ENCODE peak calls at places on chromosomes 2 and 18, in five cellular contexts. A is IMR-90, Z is neuronal stem cell, L is H1, I is trophoblast cell. R is an unnamed sample.

GRCh38 chr2:232652505-232652851 is 19.1 kb downstream of the EFHD1 start:
- DNase-seq in Z (no peak), L (no peak), I (no peak), A (no peak), R (no peak)

GRCh38 chr18:58953627-58954026 is 89.0 kb downstream of the ZNF532 start:
- DNase-seq in A (no peak), L (no peak), I (no peak), Z (no peak), R (peak; percentile 38)

GRCh38 chr2:100988630-100989417 is 13.3 kb upstream of the RPL31 start:
- DNase-seq in I (peak; percentile 17), Z (no peak), A (peak; percentile 43), L (no peak), R (peak; percentile 69)

GRCh38 chr18:63161032-63161727 is 158.4 kb downstream of the BCL2 start:
- DNase-seq in I (no peak), Z (no peak), A (no peak), L (no peak), R (no peak)

GRCh38 chr18:42586603-42587002 is 528.9 kb downstream of the RIT2 start:
- DNase-seq in A (no peak), L (no peak), I (no peak), Z (no peak), R (no peak)

GRCh38 chr18:21933931-21934765 is 193.6 kb downstream of the MIB1 start:
- DNase-seq in Z (no peak), L (no peak), A (no peak), I (no peak), R (no peak)

GRCh38 chr2:23692901-23693605 is 233.9 kb downstream of the ATAD2B start:
- DNase-seq in I (no peak), L (no peak), Z (no peak), A (no peak), R (no peak)

GRCh38 chr2:11343626-11344341 is 652 bp downstream of the ROCK2 start:
- DNase-seq in L (peak; percentile 76), A (peak; percentile 20), I (peak; percentile 50), Z (peak; percentile 51), R (peak; percentile 64)

GRCh38 chr18:10378688-10379465 is 75.6 kb upstream of the APCDD1 start:
- DNase-seq in I (no peak), L (no peak), A (peak; percentile 78), Z (no peak), R (peak; percentile 16)

GRCh38 chr18:49018961-49019445 is 68.2 kb upstream of the SMAD7 start:
- DNase-seq in A (no peak), I (no peak), Z (no peak), L (peak; percentile 44), R (no peak)

GRCh38 chr2:18046558-18046957 is 168.1 kb downstream of the KCNS3 start:
- DNase-seq in I (no peak), Z (no peak), L (no peak), A (peak; percentile 38), R (peak; percentile 44)

GRCh38 chr18:2522112-2522511 is 49.2 kb downstream of the METTL4 start:
- DNase-seq in L (no peak), I (no peak), Z (no peak), A (no peak), R (peak; percentile 30)

GRCh38 chr18:14945984-14946383 is 198.0 kb downstream of the ANKRD30B start:
- DNase-seq in I (no peak), A (no peak), Z (no peak), L (no peak), R (no peak)

GRCh38 chr18:12838178-12838634 is 45.8 kb downstream of the PTPN2 start:
- DNase-seq in Z (no peak), L (no peak), I (peak; percentile 65), A (peak; percentile 90), R (peak; percentile 88)

GRCh38 chr2:13681936-13682335 is 950.6 kb upstream of the LRATD1 start:
- DNase-seq in A (peak; percentile 42), L (no peak), Z (no peak), I (no peak), R (no peak)

GRCh38 chr2:63926800-63927199 is 85.1 kb downstream of the UGP2 start:
- DNase-seq in A (no peak), L (peak; percentile 47), Z (peak; percentile 2), I (no peak), R (no peak)

GRCh38 chr2:47459021-47459420 is 56.1 kb downstream of the MSH2 start:
- DNase-seq in I (no peak), Z (no peak), L (no peak), A (no peak), R (no peak)

GRCh38 chr2:132488491-132488890 is 71.9 kb downstream of the GPR39 start:
- DNase-seq in I (no peak), L (no peak), Z (no peak), A (no peak), R (no peak)

GRCh38 chr2:96163768-96164429 is 18.7 kb upstream of the DUSP2 start:
- DNase-seq in L (no peak), Z (no peak), I (no peak), A (no peak), R (no peak)

GRCh38 chr2:161245671-161246070 is 62.6 kb upstream of the PSMD14 start:
- DNase-seq in L (no peak), I (no peak), A (no peak), Z (no peak), R (no peak)

GRCh38 chr2:65061910-65062339 is 5.7 kb downstream of the CEP68 start:
- DNase-seq in A (no peak), L (no peak), Z (no peak), I (no peak), R (no peak)

GRCh38 chr2:70956141-70956540 is 20.4 kb downstream of the ATP6V1B1 start:
- DNase-seq in Z (no peak), L (no peak), A (no peak), I (no peak), R (no peak)

GRCh38 chr2:224584768-224585204 is 377 bp downstream of the CUL3 start:
- DNase-seq in L (no peak), I (peak; percentile 17), Z (no peak), A (no peak), R (peak; percentile 45)

GRCh38 chr2:104734937-104735586 is 118.9 kb upstream of the POU3F3 start:
- DNase-seq in I (no peak), Z (no peak), L (no peak), A (no peak), R (no peak)

GRCh38 chr2:101388232-101388631 is 929 bp upstream of the CREG2 start:
- DNase-seq in A (peak; percentile 60), L (no peak), I (peak; percentile 18), Z (no peak), R (peak; percentile 67)

GRCh38 chr2:46847726-46848421 is 67.7 kb downstream of the MCFD2 start:
- DNase-seq in Z (no peak), A (peak; percentile 90), L (no peak), I (no peak), R (peak; percentile 93)

GRCh38 chr2:238099709-238100048 is 461 bp upstream of the ESPNL start:
- DNase-seq in A (no peak), Z (no peak), L (peak; percentile 46), I (no peak), R (no peak)

GRCh38 chr18:7927119-7927518 is 360.0 kb downstream of the PTPRM start:
- DNase-seq in A (peak; percentile 45), L (no peak), I (no peak), Z (no peak), R (no peak)

GRCh38 chr18:52160652-52161051 is 179.3 kb upstream of the DCC start:
- DNase-seq in L (no peak), I (peak; percentile 61), Z (no peak), A (no peak), R (no peak)
- H2BK5ac ChIP-seq in L (no peak overlapping the region), I (no peak overlapping the region), Z (no peak overlapping the region), A (no peak overlapping the region), R (no peak overlapping the region)

GRCh38 chr2:156445311-156446218 is 9.4 kb downstream of the GPD2 start:
- DNase-seq in L (no peak), Z (no peak), I (no peak), A (peak; percentile 90), R (peak; percentile 82)
- H3K4me3 ChIP-seq in L (no peak overlapping the region), Z (no peak overlapping the region), I (no peak overlapping the region), A (no peak overlapping the region), R (peak overlapping the region; percentile 4)

DNA sequence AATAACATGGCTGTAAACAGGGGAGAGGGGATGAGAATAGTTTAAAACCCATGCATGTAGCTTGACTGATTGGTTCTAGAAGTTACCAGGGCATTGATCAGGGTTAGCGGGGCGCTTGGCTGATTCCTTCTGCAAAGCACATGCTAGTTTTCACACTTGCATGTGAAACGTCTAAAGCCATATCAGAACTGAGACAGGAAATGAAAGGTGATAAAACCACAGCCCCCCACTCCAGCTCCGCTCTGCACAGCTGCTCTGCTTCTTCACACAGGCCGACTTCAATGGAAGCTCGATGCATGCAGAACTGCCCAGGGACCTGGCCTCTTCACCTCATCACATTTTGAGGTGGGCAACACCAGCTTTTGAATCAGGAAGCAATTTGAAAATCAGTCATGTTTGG is 31.4 kb downstream of the HRH4 start:
- DNase-seq in Z (no peak), I (no peak), A (no peak), L (no peak), R (no peak)
- H2AFZ ChIP-seq in Z (peak overlapping the region; percentile 56), I (no peak overlapping the region), A (no peak overlapping the region), L (no peak overlapping the region), R (no peak overlapping the region)

GRCh38 chr2:75055820-75056675 is 97.6 kb downstream of the POLE4 start:
- DNase-seq in Z (no peak), L (peak; percentile 60), A (peak; percentile 38), I (no peak), R (no peak)
- H2BK5ac ChIP-seq in Z (no peak overlapping the region), L (peak overlapping the region; percentile 57), A (no peak overlapping the region), I (no peak overlapping the region), R (no peak overlapping the region)

GRCh38 chr18:45596048-45596447 is 19.2 kb upstream of the SLC14A2 start:
- DNase-seq in I (no peak), L (no peak), A (no peak), Z (no peak), R (no peak)
- H3K4me3 ChIP-seq in I (no peak overlapping the region), L (no peak overlapping the region), A (no peak overlapping the region), Z (no peak overlapping the region), R (no peak overlapping the region)

DNA sequence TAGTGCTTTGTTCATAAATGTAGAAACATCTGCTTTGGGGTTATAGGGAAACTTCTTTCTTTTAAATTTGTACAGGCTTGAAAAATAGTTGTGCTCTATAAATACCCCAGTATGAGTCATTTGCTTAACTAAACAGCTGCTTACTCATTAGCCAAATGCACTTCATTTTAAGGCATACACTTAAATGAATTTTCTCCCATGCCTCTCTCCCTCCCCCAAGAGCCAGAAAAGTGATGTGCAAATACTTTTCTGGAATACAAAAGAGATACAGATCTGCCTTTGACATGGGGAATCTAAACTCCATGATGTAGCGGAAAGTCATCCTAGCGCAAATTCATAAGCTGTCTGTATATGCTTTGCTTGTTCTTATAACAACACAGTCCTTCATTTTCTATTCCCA is 469.4 kb downstream of the DLGAP1 start:
- DNase-seq in L (no peak), Z (no peak), I (no peak), A (peak; percentile 94), R (peak; percentile 92)
- H2AFZ ChIP-seq in L (no peak overlapping the region), Z (no peak overlapping the region), I (no peak overlapping the region), A (no peak overlapping the region), R (no peak overlapping the region)

R was measured in mesenchymal stem cell.